ENCODE peak calls at places on chromosomes 7 and 10, in six cellular contexts. O is tibial artery, E is GM23338, P is kidney, L is HCT116, K is adrenal gland. Q is an unnamed sample.

GRCh38 chr10:28291881-28292297 is 11.0 kb downstream of the MPP7 start:
- DNase-seq in P (no peak), O (no peak), L (peak; percentile 71), E (no peak), K (peak; percentile 53), Q (no peak)

GRCh38 chr7:116730097-116731018 is 58.4 kb downstream of the MET start:
- DNase-seq in E (no peak), P (no peak), O (no peak), K (no peak), L (no peak), Q (no peak)

GRCh38 chr7:73615886-73616285 is 8.4 kb downstream of the MLXIPL start:
- DNase-seq in P (no peak), O (no peak), L (no peak), K (no peak), E (peak; percentile 59), Q (no peak)

GRCh38 chr10:121734517-121735137 is 136.4 kb upstream of the FGFR2 start:
- DNase-seq in O (no peak), L (peak; percentile 19), K (no peak), E (peak; percentile 74), P (no peak), Q (no peak)

GRCh38 chr10:44848211-44848610 is 62.9 kb upstream of the TMEM72 start:
- DNase-seq in K (no peak), L (no peak), E (no peak), P (no peak), O (no peak), Q (no peak)

GRCh38 chr10:124619195-124619594 is 125.0 kb downstream of the FAM53B start:
- DNase-seq in K (no peak), E (no peak), P (no peak), L (no peak), O (no peak), Q (no peak)

GRCh38 chr7:155874010-155874409 is 61.7 kb upstream of the SHH start:
- DNase-seq in L (no peak), P (no peak), E (no peak), O (no peak), K (no peak), Q (no peak)

GRCh38 chr10:8379906-8380832 is 325.7 kb downstream of the GATA3 start:
- DNase-seq in P (no peak), O (no peak), E (no peak), K (no peak), L (no peak), Q (no peak)

GRCh38 chr10:68099736-68100135 is 9.6 kb upstream of the MYPN start:
- DNase-seq in E (no peak), O (no peak), P (no peak), L (no peak), K (no peak), Q (no peak)

GRCh38 chr10:79994556-79994955 is 45.7 kb upstream of the SFTPD start:
- DNase-seq in K (no peak), E (peak; percentile 46), O (no peak), P (no peak), L (no peak), Q (no peak)

GRCh38 chr10:93097386-93097785 is 23.7 kb downstream of the CYP26A1 start:
- DNase-seq in L (no peak), P (no peak), E (no peak), O (no peak), K (peak; percentile 37), Q (no peak)

GRCh38 chr10:117135026-117135372 is 3.1 kb downstream of the VAX1 start:
- DNase-seq in K (no peak), O (no peak), P (no peak), E (peak; percentile 43), L (no peak), Q (no peak)

GRCh38 chr7:130903358-130903974 is 169.5 kb upstream of the KLF14 start:
- DNase-seq in O (no peak), P (no peak), L (no peak), E (no peak), K (peak; percentile 65), Q (no peak)

GRCh38 chr7:136071106-136071505 is 93.9 kb upstream of the MTPN start:
- DNase-seq in K (no peak), P (no peak), O (no peak), E (no peak), L (no peak), Q (no peak)

DNA sequence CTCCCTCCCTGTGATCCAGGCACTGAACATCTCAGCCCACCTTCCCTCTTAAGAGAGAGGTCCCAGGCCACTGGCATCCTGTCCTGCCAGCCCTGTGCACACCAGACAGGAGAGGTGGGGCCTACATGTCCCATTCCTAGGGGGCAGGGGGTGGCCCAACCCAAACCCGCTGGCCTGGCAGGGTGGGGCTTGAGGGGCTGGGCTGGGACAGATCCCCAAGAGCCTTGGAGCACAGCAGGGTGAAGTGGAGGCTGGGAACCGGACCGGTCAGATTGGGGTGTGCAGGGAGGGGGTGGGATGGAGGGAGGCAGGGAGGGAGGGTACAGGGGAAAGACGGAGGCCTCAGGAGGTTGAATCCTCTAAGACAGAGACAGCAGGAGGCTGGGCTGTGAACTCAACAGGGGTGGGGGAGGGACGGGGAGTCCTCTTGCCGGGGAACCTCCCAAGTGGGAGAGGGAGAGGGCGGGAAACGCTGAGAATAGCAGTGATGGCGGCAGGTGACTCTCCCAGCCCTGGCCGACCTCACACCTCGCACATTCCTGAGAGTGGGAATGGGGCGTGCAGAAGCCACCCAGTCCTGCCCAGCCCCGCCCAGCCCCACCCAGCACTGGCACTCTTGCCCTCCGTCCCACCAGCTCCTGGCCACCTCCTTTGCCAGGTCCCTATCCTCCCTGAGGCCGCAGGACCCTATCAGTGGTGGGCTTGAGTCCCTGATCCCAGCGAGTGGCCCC is 6.7 kb downstream of the TSC22D4 start:
- DNase-seq in E (no peak), P (peak; percentile 80), O (no peak), K (no peak), L (no peak), Q (no peak)
- H3K4me1 ChIP-seq in E (peaks cover 8% of the 10 kb centered on the region), P (peaks cover 14% of the 10 kb centered on the region), O (no peaks in the 10 kb centered on the region), K (peaks cover 24% of the 10 kb centered on the region), L (peaks cover 31% of the 10 kb centered on the region), Q (peaks cover 46% of the 10 kb centered on the region)

DNA sequence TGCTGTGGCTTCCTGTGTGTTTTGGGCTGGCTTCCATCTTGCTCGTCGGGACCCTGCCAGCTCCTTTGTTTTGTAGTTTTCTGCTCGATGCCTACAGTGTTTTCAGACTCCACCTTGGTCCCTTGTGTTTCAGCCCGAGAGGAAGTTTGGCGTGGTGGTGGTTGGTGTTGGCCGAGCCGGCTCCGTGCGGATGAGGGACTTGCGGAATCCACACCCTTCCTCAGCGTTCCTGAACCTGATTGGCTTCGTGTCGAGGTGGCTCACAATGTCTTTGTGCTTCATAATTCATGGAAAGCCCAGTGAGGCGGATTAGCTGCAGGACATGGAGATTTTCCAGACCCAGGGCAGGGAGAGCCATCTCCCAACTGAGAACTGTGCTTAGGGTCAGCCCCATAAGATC is 29.3 kb downstream of the BLVRA start:
- DNase-seq in O (peak; percentile 57), L (no peak), E (no peak), K (peak; percentile 30), P (no peak), Q (no peak)
- H3K4me3 ChIP-seq in O (no peak overlapping the region), L (no peak overlapping the region), E (no peak overlapping the region), K (no peak overlapping the region), P (no peak overlapping the region), Q (no peak overlapping the region)

GRCh38 chr7:27846388-27846787 is 106.4 kb downstream of the TAX1BP1 start:
- DNase-seq in E (no peak), L (no peak), K (no peak), P (no peak), O (no peak), Q (no peak)

DNA sequence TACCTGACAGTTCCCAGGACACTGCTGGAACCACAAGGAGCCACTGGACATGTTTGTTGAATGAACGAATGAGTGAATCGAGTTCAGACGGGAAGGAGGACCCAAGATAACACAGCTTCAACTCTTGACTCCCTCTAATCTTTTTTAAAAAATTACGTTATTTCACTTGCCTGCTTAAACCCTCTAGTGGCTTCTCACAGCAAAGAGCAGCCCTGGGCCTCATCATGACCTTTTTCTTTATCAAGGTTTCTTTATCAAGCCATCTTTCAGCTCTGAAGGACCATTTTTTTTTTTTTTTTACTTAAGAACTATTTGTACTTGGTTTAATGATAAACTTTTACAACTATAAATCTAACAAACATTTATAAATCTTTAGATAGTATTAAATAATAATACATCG is 110.6 kb downstream of the TAX1BP1 start:
- DNase-seq in O (no peak), E (no peak), K (no peak), P (no peak), L (no peak), Q (no peak)
- TF ChIP-seq CTCF in O (no peak), E (no peak), K (peak; percentile 33), P (no peak), L (no peak), Q (no peak)

GRCh38 chr10:5893321-5893720 is 3.3 kb downstream of the FBH1 start:
- DNase-seq in P (no peak), O (no peak), K (no peak), E (no peak), L (no peak), Q (no peak)

GRCh38 chr10:5890519-5890878 is 456 bp downstream of the FBH1 start:
- DNase-seq in E (peak; percentile 45), K (peak; percentile 78), O (no peak), P (no peak), L (no peak), Q (no peak)

GRCh38 chr10:5889624-5890518 is at the start of the genes ANKRD16 and FBH1:
- DNase-seq in O (peak; percentile 99), E (peak; percentile 99), P (peak; percentile 100), K (peak; percentile 98), L (peak; percentile 96), Q (peak; percentile 99)

GRCh38 chr10:5891009-5891408 is 966 bp downstream of the FBH1 start:
- DNase-seq in E (no peak), P (no peak), K (peak; percentile 55), O (no peak), L (no peak), Q (no peak)

GRCh38 chr10:5892007-5892406 is 2.0 kb downstream of the FBH1 start:
- DNase-seq in O (peak; percentile 44), L (no peak), E (no peak), K (peak; percentile 73), P (no peak), Q (no peak)
- H3K4me1 ChIP-seq in O (no peaks in the 10 kb centered on the region), L (peaks cover 20% of the 10 kb centered on the region), E (peaks cover 13% of the 10 kb centered on the region), K (peaks cover 29% of the 10 kb centered on the region), P (peaks cover 5% of the 10 kb centered on the region), Q (peaks cover 36% of the 10 kb centered on the region)

DNA sequence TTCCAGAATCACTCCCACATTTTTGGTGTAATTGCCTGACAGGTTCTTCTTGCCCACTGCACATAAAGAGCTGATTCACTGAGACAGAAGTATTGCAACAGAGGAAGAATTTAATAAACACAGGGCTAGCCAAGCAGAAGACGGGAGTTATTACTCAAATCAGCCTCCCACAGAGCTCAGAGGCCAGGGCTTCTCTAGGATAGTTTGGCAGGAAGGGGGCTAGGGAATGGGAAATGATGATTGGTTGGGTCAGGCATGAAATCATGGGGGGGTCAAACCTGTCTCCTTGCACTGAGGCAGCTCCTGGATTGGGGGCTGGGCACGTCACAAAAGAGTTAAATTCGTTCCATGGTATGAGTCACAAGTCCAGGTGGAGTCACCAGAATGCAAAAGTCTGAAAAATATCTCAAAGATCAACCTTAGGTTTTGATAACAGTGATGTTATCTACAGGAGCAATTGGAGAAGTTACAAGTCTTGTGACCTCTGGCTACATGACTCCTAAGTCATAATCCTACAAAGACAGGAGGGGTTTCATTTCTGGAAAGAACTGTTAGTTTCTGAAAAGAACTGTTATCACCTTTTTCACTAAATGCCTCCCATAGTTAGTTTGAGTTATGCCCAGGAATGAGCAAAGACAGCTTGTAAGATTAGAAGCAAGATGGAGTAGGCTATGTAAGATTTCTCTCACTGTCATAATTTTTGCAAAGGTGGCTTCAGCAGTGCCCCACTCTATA is 30.3 kb upstream of the ERCC6 start:
- DNase-seq in P (no peak), L (no peak), E (no peak), O (no peak), K (no peak), Q (no peak)
- H3K4me3 ChIP-seq in P (no peak overlapping the region), L (no peak overlapping the region), E (no peak overlapping the region), O (no peak overlapping the region), K (no peak overlapping the region), Q (no peak overlapping the region)

GRCh38 chr7:134514663-134515062 is 12.7 kb upstream of the AKR1B10 start:
- DNase-seq in P (no peak), K (no peak), E (peak; percentile 93), O (no peak), L (peak; percentile 83), Q (no peak)
- TF ChIP-seq CTCF in P (peak; percentile 85), K (peak; percentile 88), E (peak; percentile 90), O (peak; percentile 85), L (peak; percentile 82), Q (peak; percentile 82)

Q was measured in upper lobe of right lung.